ENCODE peak calls at places on chromosome 6, in eight cellular contexts. F, N, L, Y, M, O, K and W are unnamed samples.
A peak's percentile ranks its signal among the peaks of the same experiment; 100 is the strongest.

GRCh38 chr6:108477034-108477433 is 83.7 kb upstream of the FOXO3 start:
- DNase-seq in L (no peak), F (no peak), O (no peak), N (no peak), M (peak; percentile 87), Y (no peak), K (no peak), W (no peak)

GRCh38 chr6:37353761-37354525 is at the start of gene RNF8:
- DNase-seq in F (peak; percentile 87), Y (peak; percentile 97), N (peak; percentile 92), O (peak; percentile 79), K (peak; percentile 79), M (peak; percentile 94), L (peak; percentile 62), W (peak; percentile 64)

GRCh38 chr6:160226118-160226541 is 32.5 kb downstream of the SLC22A2 start:
- DNase-seq in N (no peak), L (no peak), Y (no peak), O (peak; percentile 76), K (no peak), M (no peak), F (peak; percentile 19), W (no peak)

GRCh38 chr6:110617057-110617456 is 140.6 kb upstream of the SLC22A16 start:
- DNase-seq in O (no peak), K (no peak), L (no peak), Y (no peak), N (no peak), F (no peak), M (no peak), W (no peak)

GRCh38 chr6:160394654-160395035 is 46.5 kb downstream of the SLC22A3 start:
- DNase-seq in N (no peak), Y (no peak), O (no peak), F (no peak), M (no peak), K (no peak), L (no peak), W (no peak)

GRCh38 chr6:11341867-11342266 is 109.4 kb upstream of the NEDD9 start:
- DNase-seq in K (no peak), F (no peak), O (peak; percentile 40), M (no peak), Y (peak; percentile 26), L (no peak), N (no peak), W (no peak)

GRCh38 chr6:126631343-126631742 is 291.4 kb downstream of the CENPW start:
- DNase-seq in L (no peak), Y (no peak), O (no peak), M (no peak), K (no peak), N (no peak), F (no peak), W (no peak)

GRCh38 chr6:159169193-159169555 is at the start of gene FNDC1:
- DNase-seq in L (no peak), O (no peak), K (no peak), Y (peak; percentile 21), N (peak; percentile 43), M (peak; percentile 76), F (peak; percentile 52), W (no peak)

GRCh38 chr6:12324741-12325140 is 34.6 kb downstream of the EDN1 start:
- DNase-seq in F (no peak), K (no peak), M (no peak), O (peak; percentile 36), N (no peak), L (no peak), Y (no peak), W (no peak)

GRCh38 chr6:4972438-4972837 is 31.4 kb downstream of the RPP40 start:
- DNase-seq in M (no peak), K (no peak), N (no peak), O (no peak), L (no peak), F (no peak), Y (no peak), W (no peak)

GRCh38 chr6:148565931-148566663 is 180.7 kb upstream of the UST start:
- DNase-seq in M (no peak), L (peak; percentile 59), K (no peak), Y (peak; percentile 34), N (no peak), F (no peak), O (peak; percentile 90), W (peak; percentile 13)

GRCh38 chr6:71334768-71335167 is 46.2 kb downstream of the OGFRL1 start:
- DNase-seq in O (no peak), N (no peak), M (no peak), F (no peak), Y (no peak), K (no peak), L (no peak), W (no peak)

GRCh38 chr6:1136415-1136774 is 175.5 kb upstream of the FOXQ1 start:
- DNase-seq in M (peak; percentile 68), L (peak; percentile 70), Y (peak; percentile 56), O (peak; percentile 46), N (no peak), F (no peak), K (no peak), W (peak; percentile 53)

GRCh38 chr6:45438156-45438555 is 60.4 kb upstream of the SUPT3H start:
- DNase-seq in L (no peak), M (no peak), F (no peak), N (no peak), Y (no peak), K (no peak), O (no peak), W (no peak)